ENCODE peak calls at places on chromosomes 4 and X, in nine cellular contexts. V is IMR-90; H is CD8-positive, alpha-beta memory T cell; Z is DND-41; I is left lung; Y is cardiac muscle cell; U is gastrocnemius medialis; J is suprapubic skin; K is CD8-positive, alpha-beta T cell. P is an unnamed sample.

GRCh38 chrX:95907081-95907480 is 777.6 kb upstream of the DIAPH2 start:
- DNase-seq in V (no peak), Z (no peak), H (no peak), U (no peak), J (no peak), K (no peak), Y (no peak), I (no peak), P (no peak)

GRCh38 chr4:110104661-110105060 is 93.8 kb downstream of the ELOVL6 start:
- DNase-seq in K (no peak), Z (no peak), U (no peak), J (no peak), Y (no peak), H (no peak), V (no peak), I (no peak), P (no peak)

GRCh38 chr4:73821325-73821724 is 15.2 kb upstream of the CXCL6 start:
- DNase-seq in K (no peak), H (no peak), I (no peak), U (no peak), Z (no peak), Y (peak; percentile 67), J (no peak), V (no peak), P (no peak)

GRCh38 chrX:67587946-67588624 is 44.3 kb downstream of the AR start:
- DNase-seq in U (peak; percentile 23), V (no peak), I (no peak), H (no peak), Z (no peak), K (no peak), J (no peak), Y (no peak), P (no peak)

GRCh38 chr4:37977471-37978452 is 17.6 kb downstream of the PTTG2 start:
- DNase-seq in H (peak; percentile 83), Y (peak; percentile 75), Z (peak; percentile 69), U (peak; percentile 68), I (peak; percentile 95), J (peak; percentile 88), K (peak; percentile 75), V (peak; percentile 55), P (no peak)

GRCh38 chr4:140579278-140579677 is 10.5 kb upstream of the UCP1 start:
- DNase-seq in U (no peak), Y (no peak), V (no peak), K (no peak), H (no peak), I (peak; percentile 71), J (no peak), Z (no peak), P (no peak)

GRCh38 chrX:85828771-85829170 is 218.6 kb downstream of the CHM start:
- DNase-seq in I (no peak), Y (no peak), U (no peak), Z (no peak), V (no peak), K (no peak), H (no peak), J (no peak), P (no peak)

GRCh38 chrX:9310596-9310995 is 154.3 kb upstream of the TBL1X start:
- DNase-seq in K (no peak), J (no peak), Z (no peak), I (no peak), H (no peak), V (peak; percentile 70), U (no peak), Y (peak; percentile 15), P (no peak)

GRCh38 chrX:119008122-119008744 is 33.8 kb downstream of the LONRF3 start:
- DNase-seq in V (peak; percentile 30), U (no peak), H (no peak), K (peak; percentile 41), Y (peak; percentile 50), I (no peak), J (no peak), Z (peak; percentile 18), P (no peak)

GRCh38 chr4:86247328-86247727 is 112.5 kb downstream of the MAPK10 start:
- DNase-seq in V (no peak), H (no peak), U (no peak), J (no peak), I (no peak), K (no peak), Z (no peak), Y (no peak), P (no peak)

GRCh38 chrX:13311560-13311959 is 8.3 kb downstream of the ATXN3L start:
- DNase-seq in Y (no peak), J (no peak), K (no peak), V (no peak), Z (no peak), H (no peak), I (no peak), U (no peak), P (no peak)

GRCh38 chr4:57055873-57056272 is 54.3 kb downstream of the IGFBP7 start:
- DNase-seq in Y (no peak), I (no peak), H (no peak), V (no peak), U (no peak), Z (no peak), K (no peak), J (no peak), P (no peak)

GRCh38 chrX:45769919-45770582 is 569.4 kb upstream of the DIPK2B start:
- DNase-seq in Y (peak; percentile 90), I (peak; percentile 70), H (peak; percentile 50), K (peak; percentile 12), Z (no peak), U (peak; percentile 54), V (peak; percentile 91), J (peak; percentile 79), P (peak; percentile 26)

GRCh38 chrX:106976416-106976815 is 23.6 kb downstream of the MORC4 start:
- DNase-seq in K (no peak), Z (no peak), U (no peak), I (no peak), H (no peak), J (no peak), Y (no peak), V (no peak), P (no peak)

GRCh38 chrX:49198540-49199314 is 1.3 kb downstream of the SYP start:
- DNase-seq in Y (no peak), J (no peak), U (no peak), K (no peak), Z (no peak), H (no peak), I (no peak), V (no peak), P (no peak)

GRCh38 chrX:51837926-51838325 is 55.5 kb upstream of the MAGED1 start:
- DNase-seq in I (no peak), V (peak; percentile 52), Z (no peak), K (no peak), J (peak; percentile 77), Y (peak; percentile 69), H (no peak), U (peak; percentile 8), P (no peak)

GRCh38 chr4:62135565-62136156 is 935.5 kb downstream of the ADGRL3 start:
- DNase-seq in Y (no peak), K (no peak), I (no peak), Z (no peak), J (no peak), U (no peak), V (no peak), H (no peak), P (no peak)
- H3K4me3 ChIP-seq in Y (no peak overlapping the region), K (no peak overlapping the region), I (no peak overlapping the region), Z (no peak overlapping the region), J (no peak overlapping the region), U (no peak overlapping the region), V (no peak overlapping the region), H (no peak overlapping the region), P (no peak overlapping the region)

GRCh38 chr4:168877779-168878491 is 132.1 kb downstream of the CBR4 start:
- DNase-seq in J (no peak), V (no peak), Z (peak; percentile 5), Y (peak; percentile 63), I (peak; percentile 87), U (peak; percentile 34), K (peak; percentile 16), H (no peak), P (no peak)

GRCh38 chr4:168877407-168877778 is 132.7 kb downstream of the CBR4 start:
- DNase-seq in J (no peak), K (no peak), U (peak; percentile 52), H (no peak), V (no peak), Y (no peak), Z (no peak), I (no peak), P (no peak)

GRCh38 chr4:168876106-168876505 is 133.9 kb downstream of the CBR4 start:
- DNase-seq in Z (no peak), Y (no peak), I (no peak), U (no peak), V (no peak), H (no peak), J (no peak), K (no peak), P (no peak)

GRCh38 chr4:168871686-168872085 is 138.4 kb downstream of the CBR4 start:
- DNase-seq in Z (no peak), I (no peak), K (no peak), V (no peak), J (no peak), H (no peak), U (no peak), Y (no peak), P (no peak)

GRCh38 chr4:168874083-168874482 is 136.0 kb downstream of the CBR4 start:
- DNase-seq in K (no peak), Y (no peak), I (no peak), Z (no peak), V (no peak), U (no peak), H (no peak), J (no peak), P (no peak)
- H3K27ac ChIP-seq in K (no peak overlapping the region), Y (no peak overlapping the region), I (no peak overlapping the region), Z (no peak overlapping the region), V (no peak overlapping the region), U (no peak overlapping the region), H (no peak overlapping the region), J (no peak overlapping the region), P (peak overlapping the region; percentile 2)

GRCh38 chr4:138181288-138181687 is 60.9 kb downstream of the SLC7A11 start:
- DNase-seq in U (no peak), V (peak; percentile 25), K (no peak), Y (peak; percentile 73), J (no peak), Z (no peak), H (no peak), I (no peak), P (no peak)
- H3K36me3 ChIP-seq in U (no peaks in the 10 kb centered on the region), V (peaks cover 20% of the 10 kb centered on the region), K (no peaks in the 10 kb centered on the region), Y (no peaks in the 10 kb centered on the region), J (no peaks in the 10 kb centered on the region), Z (peaks cover 20% of the 10 kb centered on the region), H (no peaks in the 10 kb centered on the region), I (peaks cover 4% of the 10 kb centered on the region), P (no peaks in the 10 kb centered on the region)

DNA sequence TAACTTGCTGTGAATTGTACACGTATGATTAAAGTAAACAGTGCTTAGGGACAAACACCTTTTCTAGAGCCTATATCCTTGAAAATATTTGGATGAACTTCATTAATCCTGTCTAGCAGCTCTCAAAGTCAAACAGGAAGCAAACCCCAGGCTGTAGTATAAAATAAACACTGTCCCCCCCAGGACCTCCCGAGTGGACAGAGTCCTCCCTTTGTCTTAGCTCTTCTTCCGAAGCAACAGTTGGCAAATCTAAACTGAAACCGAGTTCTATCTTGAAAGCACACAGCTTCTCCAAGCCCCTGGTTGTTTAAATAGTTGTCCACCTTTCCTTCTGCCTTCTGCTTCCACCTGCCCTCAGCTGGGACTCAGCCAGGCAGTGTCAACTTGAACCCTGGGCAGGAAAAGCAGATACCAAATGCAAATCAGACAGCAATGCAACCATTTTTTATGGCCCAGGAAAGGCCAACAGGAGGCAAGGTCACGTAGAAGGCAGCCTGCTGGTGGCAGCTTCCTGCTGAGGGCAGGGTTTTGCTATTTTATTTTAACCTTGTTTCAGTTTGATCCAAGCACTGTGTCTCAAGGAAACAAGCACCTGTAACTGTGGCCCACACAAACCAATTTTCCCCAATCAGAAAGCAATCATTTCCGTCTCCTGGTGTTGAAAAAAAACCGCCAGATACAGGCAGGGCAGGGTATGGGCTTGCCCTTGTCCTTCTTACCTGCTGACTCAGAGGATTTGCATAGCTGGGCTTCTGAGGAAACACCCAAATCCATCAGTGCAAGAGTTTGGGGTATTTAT is 110.3 kb upstream of the KIT start:
- DNase-seq in Z (no peak), J (no peak), V (no peak), U (no peak), K (no peak), I (no peak), H (no peak), Y (no peak), P (no peak)
- H3K4me3 ChIP-seq in Z (no peak overlapping the region), J (no peak overlapping the region), V (no peak overlapping the region), U (no peak overlapping the region), K (no peak overlapping the region), I (no peak overlapping the region), H (no peak overlapping the region), Y (no peak overlapping the region), P (no peak overlapping the region)

P was measured in thoracic aorta.